ENCODE peak calls at places on chromosomes 4 and X, in four cellular contexts. One of them, this sample, is unnamed.

GRCh38 chrX:71184803-71185495 is 38.1 kb upstream of the GJB1 start:
- DNase-seq in uterus: no peak
- DNase-seq in A549: no peak
- DNase-seq in omental fat pad: no peak
- DNase-seq in this sample: no peak

GRCh38 chr4:142238589-142238988 is 602.2 kb downstream of the IL15 start:
- DNase-seq in omental fat pad: no peak
- DNase-seq in uterus: no peak
- DNase-seq in A549: no peak
- DNase-seq in this sample: no peak

GRCh38 chr4:147733614-147734344 is 1.9 kb downstream of the ARHGAP10 start:
- DNase-seq in A549: no peak
- DNase-seq in omental fat pad: no peak
- DNase-seq in uterus: peak
- DNase-seq in this sample: no peak

GRCh38 chr4:48635310-48635709 is 144.8 kb downstream of the FRYL start:
- DNase-seq in uterus: no peak
- DNase-seq in omental fat pad: no peak
- DNase-seq in A549: no peak
- DNase-seq in this sample: no peak

GRCh38 chr4:93791570-93792195 is 36.9 kb upstream of the ATOH1 start:
- DNase-seq in uterus: no peak
- DNase-seq in A549: peak
- DNase-seq in omental fat pad: peak
- DNase-seq in this sample: no peak

GRCh38 chrX:12383196-12383595 is 244.9 kb downstream of the FRMPD4 start:
- DNase-seq in uterus: no peak
- DNase-seq in omental fat pad: no peak
- DNase-seq in A549: peak
- DNase-seq in this sample: no peak

GRCh38 chrX:30023451-30023850 is 191.9 kb upstream of the MAGEB2 start:
- DNase-seq in omental fat pad: no peak
- DNase-seq in uterus: no peak
- DNase-seq in A549: no peak
- DNase-seq in this sample: no peak

GRCh38 chr4:143360838-143361237 is 24.2 kb downstream of the GAB1 start:
- DNase-seq in A549: no peak
- DNase-seq in omental fat pad: no peak
- DNase-seq in uterus: no peak
- DNase-seq in this sample: no peak

GRCh38 chr4:101169044-101170014 is 178.0 kb downstream of the PPP3CA start:
- DNase-seq in omental fat pad: no peak
- DNase-seq in uterus: peak
- DNase-seq in A549: no peak
- DNase-seq in this sample: no peak

GRCh38 chrX:44975666-44976263 is 102.8 kb downstream of the KDM6A start:
- DNase-seq in omental fat pad: no peak
- DNase-seq in A549: no peak
- DNase-seq in uterus: no peak
- DNase-seq in this sample: no peak

GRCh38 chrX:150506020-150506419 is 62.4 kb upstream of the MTM1 start:
- DNase-seq in A549: no peak
- DNase-seq in omental fat pad: no peak
- DNase-seq in uterus: no peak
- DNase-seq in this sample: no peak

GRCh38 chr4:41656572-41657301 is 91.8 kb downstream of the PHOX2B start:
- DNase-seq in A549: no peak
- DNase-seq in uterus: no peak
- DNase-seq in omental fat pad: no peak
- DNase-seq in this sample: no peak

GRCh38 chrX:26918633-26919032 is 544.5 kb downstream of the PPP4R3C start:
- DNase-seq in omental fat pad: no peak
- DNase-seq in A549: no peak
- DNase-seq in uterus: no peak
- DNase-seq in this sample: no peak
- TF ChIP-seq CTCF in omental fat pad: no peak
- TF ChIP-seq CTCF in A549: no peak
- TF ChIP-seq CTCF in uterus: no peak
- TF ChIP-seq CTCF in this sample: peak

DNA sequence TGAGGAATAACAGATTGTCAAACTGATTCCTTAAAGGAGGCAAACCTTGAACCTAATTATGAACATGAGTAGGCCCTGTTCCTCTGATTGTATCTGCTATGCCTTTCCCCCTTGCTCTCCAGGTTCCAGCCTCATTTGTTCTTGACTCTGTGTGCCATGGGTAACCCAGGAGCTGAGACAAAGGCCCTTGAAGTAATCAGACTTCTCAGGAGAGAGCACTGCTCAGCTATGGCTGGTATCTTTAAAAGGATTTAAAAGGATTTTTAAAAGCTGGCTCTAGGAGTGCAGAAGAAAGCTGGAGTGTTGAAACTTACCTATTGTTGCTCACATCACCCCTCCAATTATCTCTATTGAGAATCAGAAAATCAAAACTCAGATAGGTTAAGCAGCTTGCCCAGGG is 1565.5 kb upstream of the AGA start:
- DNase-seq in omental fat pad: no peak
- DNase-seq in A549: no peak
- DNase-seq in uterus: no peak
- DNase-seq in this sample: no peak
- TF ChIP-seq CTCF in omental fat pad: no peak
- TF ChIP-seq CTCF in A549: no peak
- TF ChIP-seq CTCF in uterus: no peak
- TF ChIP-seq CTCF in this sample: no peak

GRCh38 chrX:40284852-40285251 is 187.1 kb upstream of the BCOR start:
- DNase-seq in omental fat pad: no peak
- DNase-seq in uterus: no peak
- DNase-seq in A549: no peak
- DNase-seq in this sample: no peak
- TF ChIP-seq CTCF in omental fat pad: no peak
- TF ChIP-seq CTCF in uterus: no peak
- TF ChIP-seq CTCF in A549: no peak
- TF ChIP-seq CTCF in this sample: no peak

GRCh38 chr4:77728420-77728819 is 90.7 kb downstream of the CNOT6L start:
- DNase-seq in A549: no peak
- DNase-seq in omental fat pad: no peak
- DNase-seq in uterus: no peak
- DNase-seq in this sample: no peak
- TF ChIP-seq CTCF in A549: no peak
- TF ChIP-seq CTCF in omental fat pad: no peak
- TF ChIP-seq CTCF in uterus: no peak
- TF ChIP-seq CTCF in this sample: no peak

DNA sequence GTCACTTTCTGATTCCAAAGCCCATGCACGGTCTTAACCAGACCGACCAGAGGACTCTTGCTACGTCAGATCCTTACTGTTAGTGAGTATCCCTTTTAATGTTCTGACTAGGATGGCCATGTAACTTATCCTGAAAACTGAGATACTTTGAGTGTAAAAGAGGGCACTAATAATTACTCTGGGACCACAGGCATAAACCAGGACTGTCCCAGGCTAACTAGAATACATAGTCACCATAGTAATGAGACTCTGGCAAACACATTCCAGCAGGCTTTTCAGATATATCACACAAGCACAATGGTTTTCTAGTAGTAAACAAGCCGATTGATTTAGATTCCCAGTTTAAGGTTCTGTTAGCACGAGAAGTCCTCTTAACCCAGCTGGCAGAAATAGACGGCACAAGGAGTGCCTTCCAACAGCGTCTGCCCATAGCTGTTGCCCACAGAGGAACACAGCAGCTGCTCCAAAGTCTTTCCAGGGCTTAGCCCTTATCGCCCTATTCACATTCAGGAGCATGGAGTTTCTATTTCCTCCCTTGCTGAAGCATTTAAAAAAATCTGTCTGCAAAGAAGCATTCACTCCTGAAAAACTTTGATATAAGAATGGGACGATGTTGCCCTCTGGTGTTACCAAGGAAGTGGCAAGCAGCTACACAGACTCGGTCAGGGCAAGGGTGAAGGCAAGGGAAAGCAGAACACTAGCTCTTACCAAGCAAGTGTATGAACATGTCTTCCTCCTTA is 92.4 kb downstream of the CXCL13 start:
- DNase-seq in A549: peak
- DNase-seq in omental fat pad: no peak
- DNase-seq in uterus: no peak
- DNase-seq in this sample: no peak
- TF ChIP-seq CTCF in A549: peak
- TF ChIP-seq CTCF in omental fat pad: no peak
- TF ChIP-seq CTCF in uterus: no peak
- TF ChIP-seq CTCF in this sample: peak

DNA sequence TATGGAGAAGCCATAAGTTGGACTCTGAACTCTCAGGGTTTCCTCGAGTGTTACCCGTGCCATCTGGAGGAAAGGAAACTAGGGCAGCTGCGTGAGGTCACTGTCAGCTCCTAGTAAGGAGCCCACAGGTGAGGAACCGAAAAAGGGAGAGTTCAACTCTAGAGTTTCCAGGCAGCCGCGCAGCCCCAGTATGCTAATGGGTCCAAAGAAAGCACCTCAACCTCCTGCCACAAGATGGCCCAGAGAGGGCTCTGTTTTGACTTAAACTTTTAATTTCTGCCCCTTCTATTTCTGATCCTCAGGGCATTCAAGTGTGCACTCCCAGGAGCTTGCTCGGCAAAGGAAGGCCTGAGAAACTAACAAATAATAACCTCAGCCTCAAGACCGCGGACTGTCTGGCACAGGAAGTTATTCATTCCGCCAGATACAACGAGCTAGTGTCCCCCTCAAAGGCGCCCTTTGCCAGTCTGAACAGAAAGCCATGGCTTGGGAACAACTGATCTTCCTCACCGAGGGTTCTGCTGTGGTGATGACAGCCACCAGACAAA is 13.9 kb downstream of the SCARB2 start:
- DNase-seq in A549: no peak
- DNase-seq in uterus: no peak
- DNase-seq in omental fat pad: no peak
- DNase-seq in this sample: no peak
- TF ChIP-seq CTCF in A549: no peak
- TF ChIP-seq CTCF in uterus: no peak
- TF ChIP-seq CTCF in omental fat pad: no peak
- TF ChIP-seq CTCF in this sample: no peak

DNA sequence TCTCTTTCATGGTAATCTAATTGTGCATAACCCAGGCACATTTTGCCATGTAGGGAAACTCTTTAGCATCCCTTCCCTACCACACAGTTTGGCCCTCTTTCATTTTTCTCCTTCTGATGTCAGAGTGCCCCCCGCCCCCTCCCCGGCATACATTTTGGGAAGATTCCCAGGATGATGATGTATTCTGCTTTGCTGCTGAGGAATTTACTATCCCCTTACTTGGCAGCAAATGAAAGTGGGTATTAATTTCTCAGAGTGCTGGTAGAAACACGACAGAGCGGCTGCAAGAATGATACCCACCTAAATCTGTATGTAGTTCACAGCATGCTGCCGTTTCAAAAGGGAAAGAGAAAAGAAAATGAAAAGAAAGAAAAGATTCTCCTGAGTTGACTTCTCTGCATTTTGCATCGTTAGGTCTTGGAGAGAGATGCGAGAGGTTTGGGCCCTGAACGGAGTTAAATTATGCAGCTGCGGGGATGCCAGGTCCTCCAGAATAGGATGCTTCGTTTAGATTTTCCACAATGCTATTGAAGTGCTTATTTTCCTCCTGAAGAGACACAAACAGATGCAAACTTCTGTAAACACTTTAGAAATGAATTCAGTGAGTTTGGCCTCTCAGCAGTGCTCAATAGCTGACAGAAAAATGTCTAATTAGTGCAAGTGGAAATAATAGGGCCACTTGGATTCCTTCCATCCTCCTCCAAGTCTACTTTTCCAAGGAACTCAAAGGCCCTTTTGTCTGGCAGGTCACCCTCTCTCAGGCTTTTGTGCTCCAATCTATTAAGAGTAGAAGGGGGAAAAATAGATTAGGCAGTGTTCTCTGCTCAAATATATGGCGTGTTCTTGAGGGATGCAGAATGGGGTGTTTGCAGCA is 106.1 kb downstream of the ALPK1 start:
- DNase-seq in A549: no peak
- DNase-seq in uterus: no peak
- DNase-seq in omental fat pad: no peak
- DNase-seq in this sample: no peak
- TF ChIP-seq CTCF in A549: no peak
- TF ChIP-seq CTCF in uterus: no peak
- TF ChIP-seq CTCF in omental fat pad: no peak
- TF ChIP-seq CTCF in this sample: no peak

DNA sequence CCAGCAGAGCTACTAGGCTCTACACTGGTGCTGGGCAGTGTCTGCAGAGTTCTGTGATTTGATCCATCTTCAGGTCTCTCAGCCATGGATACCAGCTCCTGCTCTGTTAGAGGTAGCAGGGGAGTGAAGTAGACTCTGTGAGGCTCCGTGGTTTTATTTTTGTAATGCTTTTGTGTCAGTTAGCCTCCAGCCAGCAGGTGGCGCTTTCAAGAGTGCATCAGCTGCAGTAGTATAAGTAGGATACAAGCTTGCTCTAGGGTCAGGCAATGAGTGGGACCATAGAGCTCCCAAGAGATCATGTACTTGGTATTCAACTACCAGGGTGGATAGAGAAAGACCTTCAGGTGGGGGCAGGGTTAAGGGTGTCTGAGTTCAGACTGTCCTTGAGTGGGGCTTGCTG is 362.5 kb upstream of the TRAM1L1 start:
- DNase-seq in A549: no peak
- DNase-seq in uterus: no peak
- DNase-seq in omental fat pad: no peak
- DNase-seq in this sample: no peak
- TF ChIP-seq CTCF in A549: no peak
- TF ChIP-seq CTCF in uterus: no peak
- TF ChIP-seq CTCF in omental fat pad: no peak
- TF ChIP-seq CTCF in this sample: peak

DNA sequence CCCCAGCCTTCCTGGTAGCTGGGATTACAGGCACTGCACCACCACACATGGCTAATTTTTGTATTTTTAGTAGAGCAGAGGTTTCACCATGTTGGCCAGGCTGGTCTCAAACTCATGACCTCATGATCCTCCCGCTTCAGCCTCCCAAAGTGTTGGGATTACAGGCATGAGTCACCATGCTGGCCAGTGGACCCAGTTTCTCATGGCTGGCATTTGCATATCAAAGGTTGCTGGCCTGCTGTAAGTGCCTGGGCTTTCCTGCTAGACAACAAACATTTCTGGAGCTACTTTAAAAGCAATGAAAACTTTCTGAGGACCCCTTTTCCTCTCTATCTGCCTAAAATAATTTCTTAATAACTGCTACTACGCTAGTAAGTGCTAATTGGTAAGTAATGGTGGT is 228.2 kb downstream of the PCDH10 start:
- DNase-seq in omental fat pad: no peak
- DNase-seq in A549: no peak
- DNase-seq in uterus: no peak
- DNase-seq in this sample: no peak
- TF ChIP-seq CTCF in omental fat pad: no peak
- TF ChIP-seq CTCF in A549: no peak
- TF ChIP-seq CTCF in uterus: no peak
- TF ChIP-seq CTCF in this sample: no peak